ENCODE peak calls at places on chromosomes 2 and 18, in nine cellular contexts. J is H9; M is brain microvascular endothelial cell; O is mucosa of descending colon; T is CD4-positive, alpha-beta T cell; Z is HTR-8/SVneo; X is retinal pigment epithelial cell; E is CD14-positive monocyte; P is anterior cingulate cortex. V is an unnamed sample.

GRCh38 chr2:233068762-233069418 is 8.7 kb downstream of the INPP5D start:
- DNase-seq in O (no peak), Z (no peak), M (no peak), X (no peak), P (no peak), T (no peak), J (no peak), E (no peak), V (no peak)

GRCh38 chr2:112876971-112877361 is 34.0 kb upstream of the IL37 start:
- DNase-seq in O (no peak), P (no peak), J (no peak), M (no peak), Z (no peak), E (no peak), X (no peak), T (no peak), V (no peak)

GRCh38 chr18:74446178-74446577 is 10.9 kb downstream of the DIPK1C start:
- DNase-seq in E (no peak), Z (no peak), X (no peak), M (no peak), T (no peak), O (no peak), P (no peak), J (no peak), V (no peak)

GRCh38 chr18:71849407-71849806 is 694.7 kb downstream of the CBLN2 start:
- DNase-seq in J (peak), E (no peak), T (no peak), M (no peak), P (no peak), X (no peak), O (no peak), Z (no peak), V (no peak)

GRCh38 chr2:75604479-75604878 is 42.1 kb upstream of the MRPL19 start:
- DNase-seq in X (no peak), T (no peak), J (no peak), P (no peak), M (no peak), Z (no peak), E (no peak), O (no peak), V (no peak)

GRCh38 chr2:115369380-115369779 is 926.9 kb downstream of the DPP10 start:
- DNase-seq in Z (no peak), P (no peak), E (no peak), O (no peak), M (no peak), J (no peak), X (peak), T (no peak), V (no peak)

GRCh38 chr2:8847400-8847799 is 10.0 kb upstream of the KIDINS220 start:
- DNase-seq in O (no peak), J (no peak), P (no peak), E (no peak), Z (no peak), X (no peak), T (no peak), M (no peak), V (no peak)

GRCh38 chr2:148021059-148021985 is at the start of gene MBD5:
- DNase-seq in J (peak), O (peak), T (peak), X (peak), M (peak), Z (no peak), P (peak), E (peak), V (peak)

GRCh38 chr18:67973916-67974315 is 457.4 kb upstream of the DSEL start:
- DNase-seq in X (no peak), O (no peak), J (no peak), E (no peak), Z (no peak), T (no peak), M (no peak), P (no peak), V (no peak)

GRCh38 chr2:160368988-160369935 is 124.3 kb downstream of the RBMS1 start:
- DNase-seq in X (peak), M (no peak), Z (no peak), P (no peak), E (no peak), T (no peak), O (no peak), J (no peak), V (no peak)

GRCh38 chr2:85911836-85912692 is 23.3 kb upstream of the ST3GAL5 start:
- DNase-seq in E (no peak), Z (no peak), X (peak), J (no peak), P (peak), M (peak), O (no peak), T (no peak), V (no peak)

GRCh38 chr2:181454990-181455520 is 2.1 kb upstream of the ITGA4 start:
- DNase-seq in X (no peak), J (no peak), P (no peak), M (no peak), O (no peak), E (no peak), T (no peak), Z (no peak), V (no peak)

GRCh38 chr2:203579730-203580129 is 44.6 kb upstream of the RAPH1 start:
- DNase-seq in O (peak), P (no peak), T (no peak), J (no peak), M (no peak), Z (no peak), X (no peak), E (no peak), V (no peak)

GRCh38 chr2:61658841-61659780 is 121.0 kb upstream of the XPO1 start:
- DNase-seq in O (no peak), T (no peak), M (peak), E (no peak), X (peak), J (no peak), P (no peak), Z (peak), V (no peak)

GRCh38 chr2:233399306-233400225 is 45.3 kb downstream of the DGKD start:
- DNase-seq in E (no peak), T (peak), M (no peak), Z (no peak), O (no peak), X (no peak), J (peak), P (no peak), V (no peak)